ENCODE peak calls at places on chromosome 7, in nine cellular contexts. One of them, this sample, is unnamed.

GRCh38 chr7:116122972-116123595 is 87.3 kb upstream of the TES start:
- DNase-seq in breast epithelium: no peak
- DNase-seq in spleen: no peak
- DNase-seq in heart left ventricle: no peak
- DNase-seq in HCT116: peak; percentile 32
- DNase-seq in right lobe of liver: no peak
- DNase-seq in sigmoid colon: no peak
- DNase-seq in prostate gland: no peak
- DNase-seq in IMR-90: peak; percentile 66
- DNase-seq in this sample: no peak

GRCh38 chr7:184768-185264 is 7.6 kb upstream of the FAM20C start:
- DNase-seq in heart left ventricle: no peak
- DNase-seq in sigmoid colon: no peak
- DNase-seq in spleen: no peak
- DNase-seq in breast epithelium: no peak
- DNase-seq in prostate gland: no peak
- DNase-seq in right lobe of liver: no peak
- DNase-seq in HCT116: no peak
- DNase-seq in IMR-90: no peak
- DNase-seq in this sample: no peak

GRCh38 chr7:139541600-139542307 is 18.3 kb downstream of the CLEC2L start:
- DNase-seq in heart left ventricle: no peak
- DNase-seq in IMR-90: no peak
- DNase-seq in right lobe of liver: no peak
- DNase-seq in spleen: no peak
- DNase-seq in breast epithelium: no peak
- DNase-seq in HCT116: no peak
- DNase-seq in prostate gland: no peak
- DNase-seq in sigmoid colon: no peak
- DNase-seq in this sample: no peak

GRCh38 chr7:139940866-139941265 is 111.8 kb downstream of the TBXAS1 start:
- DNase-seq in prostate gland: no peak
- DNase-seq in HCT116: no peak
- DNase-seq in heart left ventricle: no peak
- DNase-seq in spleen: no peak
- DNase-seq in breast epithelium: no peak
- DNase-seq in right lobe of liver: no peak
- DNase-seq in IMR-90: peak; percentile 50
- DNase-seq in sigmoid colon: no peak
- DNase-seq in this sample: no peak

GRCh38 chr7:28078036-28078901 is 102.3 kb downstream of the JAZF1 start:
- DNase-seq in breast epithelium: no peak
- DNase-seq in sigmoid colon: no peak
- DNase-seq in heart left ventricle: no peak
- DNase-seq in spleen: no peak
- DNase-seq in HCT116: peak; percentile 16
- DNase-seq in prostate gland: no peak
- DNase-seq in right lobe of liver: no peak
- DNase-seq in IMR-90: peak; percentile 62
- DNase-seq in this sample: no peak

GRCh38 chr7:119252962-119253361 is 1020.0 kb upstream of the KCND2 start:
- DNase-seq in prostate gland: no peak
- DNase-seq in HCT116: no peak
- DNase-seq in sigmoid colon: no peak
- DNase-seq in IMR-90: no peak
- DNase-seq in breast epithelium: no peak
- DNase-seq in spleen: no peak
- DNase-seq in heart left ventricle: no peak
- DNase-seq in right lobe of liver: no peak
- DNase-seq in this sample: no peak

GRCh38 chr7:158525648-158526484 is 61.8 kb downstream of the PTPRN2 start:
- DNase-seq in heart left ventricle: no peak
- DNase-seq in breast epithelium: no peak
- DNase-seq in right lobe of liver: no peak
- DNase-seq in HCT116: no peak
- DNase-seq in IMR-90: no peak
- DNase-seq in sigmoid colon: no peak
- DNase-seq in spleen: no peak
- DNase-seq in prostate gland: no peak
- DNase-seq in this sample: no peak

GRCh38 chr7:2629740-2630681 is 1.8 kb upstream of the TTYH3 start:
- DNase-seq in prostate gland: peak; percentile 83
- DNase-seq in sigmoid colon: peak; percentile 66
- DNase-seq in HCT116: no peak
- DNase-seq in IMR-90: peak; percentile 39
- DNase-seq in spleen: no peak
- DNase-seq in heart left ventricle: no peak
- DNase-seq in breast epithelium: peak; percentile 92
- DNase-seq in right lobe of liver: peak; percentile 94
- DNase-seq in this sample: no peak

GRCh38 chr7:74449809-74450397 is 3.8 kb upstream of the GTF2IRD1 start:
- DNase-seq in prostate gland: peak; percentile 46
- DNase-seq in breast epithelium: no peak
- DNase-seq in sigmoid colon: no peak
- DNase-seq in spleen: no peak
- DNase-seq in heart left ventricle: peak; percentile 49
- DNase-seq in right lobe of liver: peak; percentile 58
- DNase-seq in IMR-90: peak; percentile 43
- DNase-seq in HCT116: peak; percentile 48
- DNase-seq in this sample: peak; percentile 85

GRCh38 chr7:140284062-140284461 is 107.3 kb upstream of the KDM7A start:
- DNase-seq in breast epithelium: no peak
- DNase-seq in heart left ventricle: no peak
- DNase-seq in right lobe of liver: no peak
- DNase-seq in prostate gland: no peak
- DNase-seq in IMR-90: no peak
- DNase-seq in sigmoid colon: no peak
- DNase-seq in spleen: no peak
- DNase-seq in HCT116: no peak
- DNase-seq in this sample: no peak

GRCh38 chr7:12031638-12032037 is 179.5 kb upstream of the TMEM106B start:
- DNase-seq in breast epithelium: no peak
- DNase-seq in IMR-90: peak; percentile 64
- DNase-seq in spleen: no peak
- DNase-seq in right lobe of liver: no peak
- DNase-seq in heart left ventricle: no peak
- DNase-seq in HCT116: peak; percentile 36
- DNase-seq in prostate gland: no peak
- DNase-seq in sigmoid colon: no peak
- DNase-seq in this sample: no peak

GRCh38 chr7:99012722-99013121 is 131.2 kb downstream of the SMURF1 start:
- DNase-seq in HCT116: no peak
- DNase-seq in right lobe of liver: peak; percentile 23
- DNase-seq in sigmoid colon: peak; percentile 17
- DNase-seq in heart left ventricle: no peak
- DNase-seq in prostate gland: no peak
- DNase-seq in spleen: no peak
- DNase-seq in breast epithelium: no peak
- DNase-seq in IMR-90: no peak
- DNase-seq in this sample: no peak

GRCh38 chr7:131383417-131383816 is 55.7 kb downstream of the MKLN1 start:
- DNase-seq in HCT116: no peak
- DNase-seq in right lobe of liver: no peak
- DNase-seq in spleen: no peak
- DNase-seq in breast epithelium: no peak
- DNase-seq in sigmoid colon: no peak
- DNase-seq in prostate gland: no peak
- DNase-seq in heart left ventricle: no peak
- DNase-seq in IMR-90: peak; percentile 40
- DNase-seq in this sample: no peak

GRCh38 chr7:36277247-36277542 is 112.5 kb upstream of the ANLN start:
- DNase-seq in IMR-90: no peak
- DNase-seq in sigmoid colon: peak; percentile 58
- DNase-seq in heart left ventricle: no peak
- DNase-seq in right lobe of liver: peak; percentile 33
- DNase-seq in HCT116: no peak
- DNase-seq in spleen: no peak
- DNase-seq in prostate gland: no peak
- DNase-seq in breast epithelium: no peak
- DNase-seq in this sample: no peak
- H3K4me1 ChIP-seq in IMR-90: peaks cover 43% of the 10 kb centered on the region
- H3K4me1 ChIP-seq in sigmoid colon: peaks cover 72% of the 10 kb centered on the region
- H3K4me1 ChIP-seq in heart left ventricle: peaks cover 59% of the 10 kb centered on the region
- H3K4me1 ChIP-seq in right lobe of liver: peaks cover 23% of the 10 kb centered on the region
- H3K4me1 ChIP-seq in HCT116: peaks cover 33% of the 10 kb centered on the region
- H3K4me1 ChIP-seq in spleen: peaks cover 45% of the 10 kb centered on the region
- H3K4me1 ChIP-seq in prostate gland: peaks cover 8% of the 10 kb centered on the region
- H3K4me1 ChIP-seq in breast epithelium: peaks cover 5% of the 10 kb centered on the region
- H3K4me1 ChIP-seq in this sample: peaks cover 40% of the 10 kb centered on the region

GRCh38 chr7:101240226-101241014 is 2.8 kb upstream of the CLDN15 start:
- DNase-seq in heart left ventricle: no peak
- DNase-seq in spleen: no peak
- DNase-seq in HCT116: no peak
- DNase-seq in prostate gland: no peak
- DNase-seq in right lobe of liver: no peak
- DNase-seq in sigmoid colon: no peak
- DNase-seq in breast epithelium: no peak
- DNase-seq in IMR-90: no peak
- DNase-seq in this sample: no peak
- TF ChIP-seq POLR2A in heart left ventricle: no peak
- TF ChIP-seq POLR2A in spleen: no peak
- TF ChIP-seq POLR2A in HCT116: no peak
- TF ChIP-seq POLR2A in prostate gland: no peak
- TF ChIP-seq POLR2A in right lobe of liver: no peak
- TF ChIP-seq POLR2A in sigmoid colon: no peak
- TF ChIP-seq POLR2A in breast epithelium: no peak
- TF ChIP-seq POLR2A in IMR-90: no peak
- TF ChIP-seq POLR2A in this sample: no peak

GRCh38 chr7:151405056-151405455 is 4.8 kb downstream of the WDR86 start:
- DNase-seq in heart left ventricle: no peak
- DNase-seq in sigmoid colon: peak; percentile 54
- DNase-seq in HCT116: no peak
- DNase-seq in spleen: peak; percentile 68
- DNase-seq in breast epithelium: no peak
- DNase-seq in prostate gland: no peak
- DNase-seq in IMR-90: no peak
- DNase-seq in right lobe of liver: no peak
- DNase-seq in this sample: no peak
- H3K4me1 ChIP-seq in heart left ventricle: peaks cover 12% of the 10 kb centered on the region
- H3K4me1 ChIP-seq in sigmoid colon: peaks cover 11% of the 10 kb centered on the region
- H3K4me1 ChIP-seq in HCT116: peaks cover 38% of the 10 kb centered on the region
- H3K4me1 ChIP-seq in spleen: peaks cover 92% of the 10 kb centered on the region
- H3K4me1 ChIP-seq in breast epithelium: peaks cover 4% of the 10 kb centered on the region
- H3K4me1 ChIP-seq in prostate gland: peaks cover 7% of the 10 kb centered on the region
- H3K4me1 ChIP-seq in IMR-90: peaks cover 5% of the 10 kb centered on the region
- H3K4me1 ChIP-seq in right lobe of liver: peaks cover 18% of the 10 kb centered on the region
- H3K4me1 ChIP-seq in this sample: peaks cover 30% of the 10 kb centered on the region

DNA sequence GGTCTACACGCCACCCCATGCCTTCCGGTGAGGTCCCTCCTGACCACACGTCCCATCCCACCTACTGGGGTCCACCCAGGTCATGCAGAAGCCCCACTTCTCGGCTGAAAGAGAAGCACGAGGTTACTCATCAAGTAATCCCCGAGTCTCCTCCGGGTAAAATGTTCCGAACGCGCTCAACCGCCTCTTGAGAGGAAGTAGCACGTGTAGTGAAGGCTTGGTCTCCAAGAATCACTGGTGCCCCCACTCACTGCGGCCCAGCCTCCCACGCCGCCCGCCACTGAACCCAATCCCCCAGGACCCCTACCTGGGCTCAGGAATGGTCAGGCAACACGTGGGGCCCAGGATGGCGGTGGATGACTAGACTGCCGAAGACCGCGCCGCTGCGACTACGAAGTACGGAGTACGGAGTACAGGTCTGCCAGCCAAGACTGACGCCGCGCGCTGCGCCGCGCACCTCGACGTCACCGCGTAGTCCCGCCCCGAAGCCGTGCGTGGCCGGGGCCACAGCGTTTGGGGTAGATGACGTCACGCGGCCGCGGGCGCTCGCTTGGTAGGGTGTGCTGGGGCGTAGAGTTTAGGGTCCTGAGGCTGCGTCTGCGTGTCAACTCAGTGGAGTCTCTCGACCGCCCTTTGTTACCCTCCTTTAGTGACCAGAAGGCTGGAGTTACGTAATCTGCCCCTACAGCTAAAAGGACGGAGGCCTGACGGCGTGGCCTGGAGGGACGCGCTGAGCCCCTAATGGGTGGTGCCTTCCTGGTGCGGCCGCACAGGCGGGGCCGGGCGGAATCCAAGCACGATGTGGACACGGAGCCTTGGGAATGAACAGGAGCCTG is 7.6 kb upstream of the MYO1G start:
- DNase-seq in right lobe of liver: peak; percentile 95
- DNase-seq in HCT116: peak; percentile 87
- DNase-seq in sigmoid colon: peak; percentile 96
- DNase-seq in heart left ventricle: peak; percentile 97
- DNase-seq in breast epithelium: peak; percentile 86
- DNase-seq in IMR-90: peak; percentile 95
- DNase-seq in prostate gland: peak; percentile 88
- DNase-seq in spleen: peak; percentile 99
- DNase-seq in this sample: peak; percentile 85
- TF ChIP-seq POLR2A in right lobe of liver: peak; percentile 90
- TF ChIP-seq POLR2A in HCT116: peak; percentile 97
- TF ChIP-seq POLR2A in sigmoid colon: peak; percentile 91
- TF ChIP-seq POLR2A in heart left ventricle: peak; percentile 96
- TF ChIP-seq POLR2A in breast epithelium: peak; percentile 95
- TF ChIP-seq POLR2A in IMR-90: peak; percentile 98
- TF ChIP-seq POLR2A in prostate gland: peak; percentile 91
- TF ChIP-seq POLR2A in spleen: peak; percentile 86
- TF ChIP-seq POLR2A in this sample: peak; percentile 83

DNA sequence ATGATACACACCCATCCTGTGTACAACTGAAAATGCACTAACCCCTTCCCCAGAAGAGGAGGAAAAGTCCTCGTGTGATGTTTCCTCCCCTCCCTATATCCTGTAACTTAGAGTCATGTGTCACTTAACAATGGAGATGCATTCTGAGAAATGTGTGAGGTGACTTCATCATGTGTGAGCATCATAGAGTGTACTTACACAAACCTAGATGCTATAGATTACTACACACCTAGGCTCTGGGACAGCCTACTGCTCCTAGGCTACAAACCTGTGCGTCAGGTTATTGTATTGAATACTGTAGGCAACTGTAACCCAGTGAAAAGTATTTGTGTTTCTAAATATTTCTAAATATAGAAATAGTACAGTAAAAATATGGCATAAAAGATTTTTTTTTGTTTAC is 98.6 kb upstream of the FAM180A start:
- DNase-seq in prostate gland: no peak
- DNase-seq in HCT116: no peak
- DNase-seq in spleen: no peak
- DNase-seq in heart left ventricle: no peak
- DNase-seq in IMR-90: no peak
- DNase-seq in sigmoid colon: no peak
- DNase-seq in breast epithelium: no peak
- DNase-seq in right lobe of liver: no peak
- DNase-seq in this sample: no peak
- H3K4me1 ChIP-seq in prostate gland: no peaks in the 10 kb centered on the region
- H3K4me1 ChIP-seq in HCT116: no peaks in the 10 kb centered on the region
- H3K4me1 ChIP-seq in spleen: no peaks in the 10 kb centered on the region
- H3K4me1 ChIP-seq in heart left ventricle: no peaks in the 10 kb centered on the region
- H3K4me1 ChIP-seq in IMR-90: no peaks in the 10 kb centered on the region
- H3K4me1 ChIP-seq in sigmoid colon: no peaks in the 10 kb centered on the region
- H3K4me1 ChIP-seq in breast epithelium: no peaks in the 10 kb centered on the region
- H3K4me1 ChIP-seq in right lobe of liver: no peaks in the 10 kb centered on the region
- H3K4me1 ChIP-seq in this sample: no peaks in the 10 kb centered on the region

GRCh38 chr7:128361463-128362441 is at the start of gene PRRT4:
- DNase-seq in breast epithelium: no peak
- DNase-seq in sigmoid colon: peak; percentile 70
- DNase-seq in HCT116: no peak
- DNase-seq in IMR-90: no peak
- DNase-seq in right lobe of liver: peak; percentile 70
- DNase-seq in spleen: peak; percentile 87
- DNase-seq in heart left ventricle: no peak
- DNase-seq in prostate gland: no peak
- DNase-seq in this sample: no peak
- TF ChIP-seq POLR2A in breast epithelium: no peak
- TF ChIP-seq POLR2A in sigmoid colon: no peak
- TF ChIP-seq POLR2A in HCT116: no peak
- TF ChIP-seq POLR2A in IMR-90: no peak
- TF ChIP-seq POLR2A in right lobe of liver: no peak
- TF ChIP-seq POLR2A in spleen: no peak
- TF ChIP-seq POLR2A in heart left ventricle: no peak
- TF ChIP-seq POLR2A in prostate gland: no peak
- TF ChIP-seq POLR2A in this sample: no peak

This sample was measured in tibial nerve.